ENCODE peak calls at places on chromosomes 2 and 18, in seven cellular contexts. One of them, this sample, is unnamed.

GRCh38 chr2:46329803-46330775 is 32.9 kb downstream of the EPAS1 start:
- DNase-seq in lung: no peak
- DNase-seq in uterus: no peak
- DNase-seq in HCT116: no peak
- DNase-seq in heart left ventricle: no peak
- DNase-seq in lower lobe of right lung: no peak
- DNase-seq in mammary epithelial cell: peak
- DNase-seq in this sample: no peak

GRCh38 chr18:79402977-79403722 is 7.4 kb downstream of the NFATC1 start:
- DNase-seq in lung: peak
- DNase-seq in uterus: peak
- DNase-seq in HCT116: no peak
- DNase-seq in heart left ventricle: peak
- DNase-seq in lower lobe of right lung: peak
- DNase-seq in mammary epithelial cell: peak
- DNase-seq in this sample: no peak

GRCh38 chr2:65350714-65351113 is 81.7 kb downstream of the SPRED2 start:
- DNase-seq in lung: no peak
- DNase-seq in uterus: no peak
- DNase-seq in HCT116: no peak
- DNase-seq in heart left ventricle: no peak
- DNase-seq in lower lobe of right lung: no peak
- DNase-seq in mammary epithelial cell: no peak
- DNase-seq in this sample: no peak

GRCh38 chr18:46449033-46449432 is 208.0 kb downstream of the LOXHD1 start:
- DNase-seq in lung: no peak
- DNase-seq in uterus: no peak
- DNase-seq in HCT116: no peak
- DNase-seq in heart left ventricle: no peak
- DNase-seq in lower lobe of right lung: no peak
- DNase-seq in mammary epithelial cell: peak
- DNase-seq in this sample: no peak

GRCh38 chr2:180607501-180608060 is 372.8 kb upstream of the UBE2E3 start:
- DNase-seq in lung: no peak
- DNase-seq in uterus: no peak
- DNase-seq in HCT116: no peak
- DNase-seq in heart left ventricle: no peak
- DNase-seq in lower lobe of right lung: no peak
- DNase-seq in mammary epithelial cell: no peak
- DNase-seq in this sample: peak

GRCh38 chr2:67564076-67564475 is 166.9 kb downstream of the ETAA1 start:
- DNase-seq in lung: no peak
- DNase-seq in uterus: no peak
- DNase-seq in HCT116: no peak
- DNase-seq in heart left ventricle: no peak
- DNase-seq in lower lobe of right lung: no peak
- DNase-seq in mammary epithelial cell: peak
- DNase-seq in this sample: no peak

GRCh38 chr18:8699126-8699525 is 6.2 kb upstream of the MTCL1 start:
- DNase-seq in lung: no peak
- DNase-seq in uterus: no peak
- DNase-seq in HCT116: no peak
- DNase-seq in heart left ventricle: no peak
- DNase-seq in lower lobe of right lung: no peak
- DNase-seq in mammary epithelial cell: no peak
- DNase-seq in this sample: no peak

GRCh38 chr2:69291004-69291650 is 95.9 kb downstream of the GFPT1 start:
- DNase-seq in lung: no peak
- DNase-seq in uterus: peak
- DNase-seq in HCT116: no peak
- DNase-seq in heart left ventricle: no peak
- DNase-seq in lower lobe of right lung: no peak
- DNase-seq in mammary epithelial cell: no peak
- DNase-seq in this sample: peak

GRCh38 chr2:156399224-156399949 is 36.8 kb upstream of the GPD2 start:
- DNase-seq in lung: peak
- DNase-seq in uterus: peak
- DNase-seq in HCT116: no peak
- DNase-seq in heart left ventricle: no peak
- DNase-seq in lower lobe of right lung: peak
- DNase-seq in mammary epithelial cell: peak
- DNase-seq in this sample: no peak

GRCh38 chr2:146666336-146666735 is 1178.5 kb upstream of the ACVR2A start:
- DNase-seq in lung: no peak
- DNase-seq in uterus: no peak
- DNase-seq in HCT116: no peak
- DNase-seq in heart left ventricle: no peak
- DNase-seq in lower lobe of right lung: no peak
- DNase-seq in mammary epithelial cell: peak
- DNase-seq in this sample: no peak

GRCh38 chr2:19886261-19886660 is 15.5 kb downstream of the TTC32 start:
- DNase-seq in lung: peak
- DNase-seq in uterus: no peak
- DNase-seq in HCT116: no peak
- DNase-seq in heart left ventricle: no peak
- DNase-seq in lower lobe of right lung: no peak
- DNase-seq in mammary epithelial cell: no peak
- DNase-seq in this sample: no peak

GRCh38 chr2:224646242-224646846 is 61.2 kb upstream of the CUL3 start:
- DNase-seq in lung: no peak
- DNase-seq in uterus: no peak
- DNase-seq in HCT116: peak
- DNase-seq in heart left ventricle: no peak
- DNase-seq in lower lobe of right lung: no peak
- DNase-seq in mammary epithelial cell: no peak
- DNase-seq in this sample: no peak

GRCh38 chr18:33755918-33756590 is 178.0 kb downstream of the ASXL3 start:
- DNase-seq in lung: peak
- DNase-seq in uterus: no peak
- DNase-seq in HCT116: no peak
- DNase-seq in heart left ventricle: no peak
- DNase-seq in lower lobe of right lung: no peak
- DNase-seq in mammary epithelial cell: peak
- DNase-seq in this sample: no peak
- H3K4me3 ChIP-seq in lung: no peak
- H3K4me3 ChIP-seq in uterus: no peak
- H3K4me3 ChIP-seq in HCT116: no peak
- H3K4me3 ChIP-seq in heart left ventricle: no peak
- H3K4me3 ChIP-seq in lower lobe of right lung: no peak
- H3K4me3 ChIP-seq in mammary epithelial cell: no peak
- H3K4me3 ChIP-seq in this sample: no peak

GRCh38 chr18:49846263-49846662 is 32.9 kb upstream of the ACAA2 start:
- DNase-seq in lung: peak
- DNase-seq in uterus: no peak
- DNase-seq in HCT116: no peak
- DNase-seq in heart left ventricle: no peak
- DNase-seq in lower lobe of right lung: no peak
- DNase-seq in mammary epithelial cell: no peak
- DNase-seq in this sample: no peak

GRCh38 chr18:49843778-49844625 is 30.7 kb upstream of the ACAA2 start:
- DNase-seq in lung: peak
- DNase-seq in uterus: no peak
- DNase-seq in HCT116: no peak
- DNase-seq in heart left ventricle: no peak
- DNase-seq in lower lobe of right lung: no peak
- DNase-seq in mammary epithelial cell: no peak
- DNase-seq in this sample: no peak

GRCh38 chr18:49846718-49847470 is 33.6 kb upstream of the ACAA2 start:
- DNase-seq in lung: peak
- DNase-seq in uterus: no peak
- DNase-seq in HCT116: no peak
- DNase-seq in heart left ventricle: no peak
- DNase-seq in lower lobe of right lung: no peak
- DNase-seq in mammary epithelial cell: no peak
- DNase-seq in this sample: no peak

GRCh38 chr18:49844903-49845302 is 31.6 kb upstream of the ACAA2 start:
- DNase-seq in lung: peak
- DNase-seq in uterus: no peak
- DNase-seq in HCT116: no peak
- DNase-seq in heart left ventricle: no peak
- DNase-seq in lower lobe of right lung: no peak
- DNase-seq in mammary epithelial cell: no peak
- DNase-seq in this sample: no peak

DNA sequence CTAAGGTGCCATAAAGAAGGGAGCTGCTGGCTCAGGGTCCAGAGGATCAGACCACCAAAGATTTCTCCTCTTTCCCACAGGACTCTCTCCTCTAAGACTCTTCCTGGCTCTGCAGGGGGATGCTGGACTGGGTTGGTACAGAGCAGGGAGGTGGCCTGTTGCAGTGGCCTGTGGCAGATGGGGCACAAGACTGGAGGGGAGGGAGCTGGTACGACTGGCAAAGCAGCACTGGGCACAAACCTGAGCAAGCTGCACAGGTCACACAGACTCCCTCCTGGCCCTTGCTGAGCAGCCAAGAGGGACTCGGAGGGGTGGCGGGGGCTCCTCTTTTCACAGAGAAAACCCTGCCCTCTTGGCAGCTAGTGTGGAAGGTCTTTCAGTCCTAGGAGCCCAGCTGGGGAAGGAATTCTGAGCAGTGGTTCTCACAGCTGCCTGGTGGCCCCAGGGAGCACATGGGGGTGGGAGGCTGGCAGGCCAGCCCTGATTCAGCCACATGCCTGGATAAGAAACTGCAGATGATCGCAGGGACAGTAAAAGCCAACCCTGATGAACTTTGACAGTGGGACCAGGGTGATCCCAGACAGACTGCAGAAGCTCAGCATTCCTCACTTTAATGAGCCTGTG is 32.4 kb upstream of the ACAA2 start:
- DNase-seq in lung: peak
- DNase-seq in uterus: no peak
- DNase-seq in HCT116: no peak
- DNase-seq in heart left ventricle: no peak
- DNase-seq in lower lobe of right lung: no peak
- DNase-seq in mammary epithelial cell: no peak
- DNase-seq in this sample: no peak
- TF ChIP-seq CTCF in lung: no peak
- TF ChIP-seq CTCF in uterus: no peak
- TF ChIP-seq CTCF in HCT116: no peak
- TF ChIP-seq CTCF in heart left ventricle: no peak
- TF ChIP-seq CTCF in lower lobe of right lung: no peak
- TF ChIP-seq CTCF in mammary epithelial cell: no peak
- TF ChIP-seq CTCF in this sample: no peak

GRCh38 chr2:38723173-38723572 is 28.0 kb downstream of the SRSF7 start:
- DNase-seq in lung: no peak
- DNase-seq in uterus: peak
- DNase-seq in HCT116: no peak
- DNase-seq in heart left ventricle: no peak
- DNase-seq in lower lobe of right lung: no peak
- DNase-seq in mammary epithelial cell: no peak
- DNase-seq in this sample: no peak
- H3K4me3 ChIP-seq in lung: no peak
- H3K4me3 ChIP-seq in uterus: no peak
- H3K4me3 ChIP-seq in HCT116: no peak
- H3K4me3 ChIP-seq in heart left ventricle: no peak
- H3K4me3 ChIP-seq in lower lobe of right lung: no peak
- H3K4me3 ChIP-seq in mammary epithelial cell: no peak
- H3K4me3 ChIP-seq in this sample: no peak

GRCh38 chr18:66587430-66587829 is 16.5 kb downstream of the CDH19 start:
- DNase-seq in lung: no peak
- DNase-seq in uterus: no peak
- DNase-seq in HCT116: no peak
- DNase-seq in heart left ventricle: no peak
- DNase-seq in lower lobe of right lung: no peak
- DNase-seq in mammary epithelial cell: no peak
- DNase-seq in this sample: no peak
- TF ChIP-seq CTCF in lung: no peak
- TF ChIP-seq CTCF in uterus: no peak
- TF ChIP-seq CTCF in HCT116: no peak
- TF ChIP-seq CTCF in heart left ventricle: no peak
- TF ChIP-seq CTCF in lower lobe of right lung: no peak
- TF ChIP-seq CTCF in mammary epithelial cell: no peak
- TF ChIP-seq CTCF in this sample: no peak